ENCODE peak calls at places on chromosomes 13 and 19, in seven cellular contexts. L is left ventricle myocardium inferior, Q is hepatocyte, F is testis, B is tibial nerve, I is right lobe of liver, R is heart left ventricle. O is an unnamed sample.
A peak's percentile ranks its signal among the peaks of the same experiment; 100 is the strongest.

GRCh38 chr13:109521719-109522118 is 264.7 kb downstream of the IRS2 start:
- DNase-seq in L (no peak), Q (no peak), F (no peak), B (no peak), I (no peak), R (no peak), O (no peak)

GRCh38 chr19:58395979-58396627 is 647 bp downstream of the RNF225 start:
- DNase-seq in L (no peak), Q (peak; percentile 41), F (no peak), B (no peak), I (no peak), R (no peak), O (no peak)

GRCh38 chr19:7705387-7706187 is 3.7 kb upstream of the FCER2 start:
- DNase-seq in L (peak; percentile 30), Q (no peak), F (peak; percentile 21), B (peak; percentile 19), I (peak; percentile 55), R (peak; percentile 47), O (peak; percentile 73)

GRCh38 chr19:38559428-38560401 is 58.0 kb downstream of the MAP4K1 start:
- DNase-seq in L (no peak), Q (no peak), F (no peak), B (no peak), I (no peak), R (no peak), O (no peak)

GRCh38 chr13:41137951-41138350 is 5.3 kb upstream of the KBTBD6 start:
- DNase-seq in L (no peak), Q (no peak), F (no peak), B (no peak), I (no peak), R (no peak), O (no peak)

GRCh38 chr13:99972190-99972731 is 694 bp upstream of the ZIC5 start:
- DNase-seq in L (no peak), Q (no peak), F (no peak), B (no peak), I (no peak), R (no peak), O (no peak)

GRCh38 chr19:39024875-39025641 is 7.3 kb downstream of the FBXO27 start:
- DNase-seq in L (no peak), Q (no peak), F (no peak), B (no peak), I (no peak), R (no peak), O (no peak)

GRCh38 chr13:113930711-113931637 is 42.9 kb downstream of the C13orf46 start:
- DNase-seq in L (no peak), Q (no peak), F (peak; percentile 10), B (peak; percentile 4), I (no peak), R (no peak), O (no peak)

GRCh38 chr13:32695602-32696250 is 109.5 kb downstream of the PDS5B start:
- DNase-seq in L (no peak), Q (no peak), F (no peak), B (no peak), I (no peak), R (no peak), O (no peak)

GRCh38 chr19:22918221-22918620 is 84.8 kb downstream of the ZNF728 start:
- DNase-seq in L (no peak), Q (no peak), F (no peak), B (no peak), I (no peak), R (no peak), O (no peak)

GRCh38 chr19:6891761-6892385 is 4.5 kb downstream of the ADGRE1 start:
- DNase-seq in L (no peak), Q (no peak), F (no peak), B (no peak), I (no peak), R (no peak), O (no peak)

GRCh38 chr19:43782689-43783231 is 2.0 kb upstream of the KCNN4 start:
- DNase-seq in L (no peak), Q (no peak), F (no peak), B (no peak), I (no peak), R (no peak), O (no peak)

GRCh38 chr13:66962953-66963352 is 267.2 kb downstream of the PCDH9 start:
- DNase-seq in L (no peak), Q (no peak), F (no peak), B (no peak), I (no peak), R (no peak), O (no peak)

GRCh38 chr19:46970815-46971214 is 48.8 kb upstream of the NPAS1 start:
- DNase-seq in L (peak; percentile 66), Q (no peak), F (no peak), B (no peak), I (no peak), R (peak; percentile 74), O (peak; percentile 48)

GRCh38 chr19:5147971-5148793 is 179.3 kb downstream of the KDM4B start:
- DNase-seq in L (peak; percentile 10), Q (no peak), F (no peak), B (no peak), I (peak; percentile 15), R (no peak), O (peak; percentile 24)

GRCh38 chr13:20579193-20579592 is 12.2 kb downstream of the IFT88 start:
- DNase-seq in L (no peak), Q (no peak), F (no peak), B (no peak), I (no peak), R (no peak), O (no peak)

GRCh38 chr13:111917901-111918300 is 149.0 kb upstream of the SOX1 start:
- DNase-seq in L (no peak), Q (no peak), F (no peak), B (no peak), I (no peak), R (no peak), O (no peak)

GRCh38 chr13:111484959-111485358 is 164.5 kb downstream of the TEX29 start:
- DNase-seq in L (no peak), Q (no peak), F (peak; percentile 0), B (no peak), I (no peak), R (no peak), O (no peak)

GRCh38 chr13:77918391-77919261 is at the start of gene EDNRB:
- DNase-seq in L (peak; percentile 59), Q (peak; percentile 46), F (peak; percentile 39), B (peak; percentile 28), I (peak; percentile 40), R (peak; percentile 73), O (peak; percentile 85)

GRCh38 chr19:12126707-12127106 is 13.4 kb downstream of the ZNF20 start:
- DNase-seq in L (no peak), Q (no peak), F (no peak), B (no peak), I (no peak), R (no peak), O (no peak)

GRCh38 chr19:19154768-19155494 is 15.1 kb downstream of the MEF2B start:
- DNase-seq in L (no peak), Q (no peak), F (no peak), B (no peak), I (no peak), R (no peak), O (no peak)

GRCh38 chr13:65999441-65999840 is 1230.7 kb downstream of the PCDH9 start:
- DNase-seq in L (no peak), Q (no peak), F (no peak), B (no peak), I (no peak), R (no peak), O (no peak)

GRCh38 chr19:10044390-10044789 is 31.1 kb downstream of the RDH8 start:
- DNase-seq in L (no peak), Q (no peak), F (no peak), B (no peak), I (no peak), R (no peak), O (no peak)

DNA sequence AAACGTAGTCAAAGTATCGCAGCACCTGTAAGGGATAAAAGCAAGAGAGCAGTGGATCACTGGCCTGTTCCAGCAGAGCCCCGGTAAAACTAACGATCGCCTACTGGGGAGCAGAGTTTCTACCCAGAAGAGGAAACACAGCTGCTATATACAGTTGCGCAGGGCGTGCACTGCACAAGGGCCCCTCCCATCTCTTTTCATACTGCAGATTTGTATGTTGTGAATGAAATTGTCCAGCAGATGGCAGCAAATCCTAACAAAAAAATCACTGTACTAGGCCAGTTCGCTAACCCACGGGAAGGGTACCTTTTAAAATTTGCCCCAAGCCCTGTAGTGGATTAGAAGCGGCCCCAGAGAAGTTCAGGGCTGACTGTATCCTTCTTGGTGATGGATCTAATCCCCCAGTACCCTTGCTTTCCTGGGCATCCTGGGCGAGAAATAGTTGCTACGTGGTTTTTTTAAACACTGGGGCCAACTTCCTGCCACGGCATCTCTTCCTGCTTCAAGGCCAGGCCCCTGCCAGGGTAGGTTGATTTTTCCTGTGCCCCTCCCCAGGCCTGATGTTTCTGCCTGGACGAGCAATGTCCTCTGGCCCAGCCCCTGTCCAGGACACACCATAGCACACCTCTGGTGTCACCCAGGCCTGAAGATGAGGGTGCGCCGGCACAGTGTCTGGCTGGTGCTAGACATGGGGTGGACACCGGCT is 127.0 kb downstream of the IER2 start:
- DNase-seq in L (peak; percentile 31), Q (peak; percentile 80), F (peak; percentile 63), B (no peak), I (no peak), R (peak; percentile 50), O (peak; percentile 79)
- H3K27ac ChIP-seq in L (no peak overlapping the region), Q (no peak overlapping the region), F (no peak overlapping the region), B (no peak overlapping the region), I (no peak overlapping the region), R (no peak overlapping the region), O (no peak overlapping the region)

GRCh38 chr13:43128504-43128929 is 105.1 kb downstream of the DNAJC15 start:
- DNase-seq in L (no peak), Q (no peak), F (no peak), B (no peak), I (no peak), R (peak; percentile 24), O (peak; percentile 77)
- H3K4me1 ChIP-seq in L (peaks cover 20% of the 10 kb centered on the region), Q (peaks cover 16% of the 10 kb centered on the region), F (no peaks in the 10 kb centered on the region), B (no peaks in the 10 kb centered on the region), I (no peaks in the 10 kb centered on the region), R (peaks cover 22% of the 10 kb centered on the region), O (no peaks in the 10 kb centered on the region)

GRCh38 chr19:2270572-2271515 is 11.1 kb downstream of the PEAK3 start:
- DNase-seq in L (peak; percentile 90), Q (peak; percentile 91), F (peak; percentile 79), B (peak; percentile 83), I (peak; percentile 87), R (peak; percentile 90), O (peak; percentile 92)

GRCh38 chr19:2268480-2268830 is 12.2 kb upstream of the JSRP1 start:
- DNase-seq in L (no peak), Q (no peak), F (no peak), B (no peak), I (no peak), R (no peak), O (no peak)

GRCh38 chr19:2270157-2270571 is 11.8 kb downstream of the PEAK3 start:
- DNase-seq in L (peak; percentile 61), Q (peak; percentile 49), F (no peak), B (no peak), I (peak; percentile 72), R (peak; percentile 54), O (peak; percentile 88)

GRCh38 chr19:2268861-2269243 is 12.6 kb upstream of the JSRP1 start:
- DNase-seq in L (no peak), Q (no peak), F (no peak), B (no peak), I (no peak), R (no peak), O (no peak)

GRCh38 chr19:2269244-2270156 is 12.5 kb downstream of the PEAK3 start:
- DNase-seq in L (peak; percentile 99), Q (peak; percentile 98), F (peak; percentile 98), B (peak; percentile 97), I (peak; percentile 98), R (peak; percentile 99), O (peak; percentile 99)
- H3K4me3 ChIP-seq in L (peak overlapping the region; percentile 99), Q (peak overlapping the region; percentile 96), F (peak overlapping the region; percentile 80), B (peak overlapping the region; percentile 95), I (peak overlapping the region; percentile 96), R (peak overlapping the region; percentile 99), O (peak overlapping the region; percentile 83)

GRCh38 chr19:16428372-16429036 is 43.3 kb downstream of the EPS15L1 start:
- DNase-seq in L (no peak), Q (no peak), F (no peak), B (no peak), I (no peak), R (no peak), O (no peak)
- H3K27ac ChIP-seq in L (peak overlapping the region; percentile 50), Q (no peak overlapping the region), F (no peak overlapping the region), B (no peak overlapping the region), I (no peak overlapping the region), R (peak overlapping the region; percentile 55), O (no peak overlapping the region)

O was measured in right cardiac atrium.